ENCODE peak calls at places on chromosome 7, in six cellular contexts. G is GM23248, U is fibroblast of the conjunctiva, I is mesendoderm, R is C1 segment of cervical spinal cord, D is amygdala. X is an unnamed sample.

GRCh38 chr7:137354361-137354760 is 10.8 kb upstream of the PTN start:
- DNase-seq in G (no peak), U (no peak), I (no peak), R (no peak), D (no peak), X (peak; percentile 27)

GRCh38 chr7:135236727-135237126 is 3.1 kb downstream of the STRA8 start:
- DNase-seq in G (no peak), U (no peak), I (no peak), R (no peak), D (no peak), X (no peak)

GRCh38 chr7:47540387-47541093 is 41.4 kb downstream of the TNS3 start:
- DNase-seq in G (peak; percentile 60), U (no peak), I (no peak), R (no peak), D (no peak), X (no peak)

GRCh38 chr7:18638594-18639452 is 143.3 kb downstream of the HDAC9 start:
- DNase-seq in G (peak; percentile 82), U (peak; percentile 3), I (no peak), R (no peak), D (no peak), X (no peak)

GRCh38 chr7:2202901-2203550 is 29.7 kb downstream of the MAD1L1 start:
- DNase-seq in G (no peak), U (no peak), I (no peak), R (no peak), D (no peak), X (no peak)

GRCh38 chr7:127186686-127187085 is 66.1 kb downstream of the GRM8 start:
- DNase-seq in G (no peak), U (no peak), I (no peak), R (no peak), D (no peak), X (no peak)

GRCh38 chr7:29147821-29148220 is 1.5 kb upstream of the CPVL start:
- DNase-seq in G (no peak), U (no peak), I (no peak), R (no peak), D (no peak), X (no peak)

GRCh38 chr7:124996778-124997177 is 67.2 kb upstream of the POT1 start:
- DNase-seq in G (peak; percentile 46), U (no peak), I (peak; percentile 67), R (no peak), D (no peak), X (no peak)

GRCh38 chr7:124764847-124765400 is 668 bp downstream of the GPR37 start:
- DNase-seq in G (no peak), U (no peak), I (peak; percentile 45), R (peak; percentile 64), D (no peak), X (peak; percentile 14)

GRCh38 chr7:73560035-73560835 is 2.7 kb upstream of the BCL7B start:
- DNase-seq in G (peak; percentile 94), U (peak; percentile 72), I (no peak), R (no peak), D (no peak), X (no peak)

GRCh38 chr7:29106128-29106988 is 40.0 kb downstream of the CPVL start:
- DNase-seq in G (peak; percentile 77), U (peak; percentile 61), I (peak; percentile 82), R (peak; percentile 27), D (peak; percentile 30), X (peak; percentile 57)

GRCh38 chr7:112362796-112363195 is 87.5 kb upstream of the IFRD1 start:
- DNase-seq in G (peak; percentile 23), U (no peak), I (peak; percentile 91), R (no peak), D (no peak), X (no peak)

X was measured in nucleus accumbens.